ENCODE peak calls at places on chromosome 7, in ten cellular contexts. One of them, this sample, is unnamed. For H3K9me3 and H3K4me1, the result is how much of the 10 kb centered on the place peaks cover.

GRCh38 chr7:106485031-106485551 is 175.9 kb downstream of the CCDC71L start:
- DNase-seq in Peyer's patch: no peak
- DNase-seq in adrenal gland: no peak
- DNase-seq in aorta: no peak
- DNase-seq in A673: peak
- DNase-seq in DND-41: no peak
- DNase-seq in right cardiac atrium: peak
- DNase-seq in colonic mucosa: no peak
- DNase-seq in SK-N-SH: no peak
- DNase-seq in astrocyte: peak
- DNase-seq in this sample: no peak

GRCh38 chr7:115965241-115965640 is 65.3 kb downstream of the TFEC start:
- DNase-seq in Peyer's patch: no peak
- DNase-seq in adrenal gland: no peak
- DNase-seq in aorta: no peak
- DNase-seq in A673: no peak
- DNase-seq in DND-41: no peak
- DNase-seq in right cardiac atrium: no peak
- DNase-seq in colonic mucosa: no peak
- DNase-seq in SK-N-SH: no peak
- DNase-seq in astrocyte: no peak
- DNase-seq in this sample: no peak

GRCh38 chr7:95730493-95731280 is 41.7 kb upstream of the DYNC1I1 start:
- DNase-seq in Peyer's patch: no peak
- DNase-seq in adrenal gland: peak
- DNase-seq in aorta: no peak
- DNase-seq in A673: no peak
- DNase-seq in DND-41: no peak
- DNase-seq in right cardiac atrium: no peak
- DNase-seq in colonic mucosa: no peak
- DNase-seq in SK-N-SH: no peak
- DNase-seq in astrocyte: no peak
- DNase-seq in this sample: no peak

GRCh38 chr7:70700935-70701425 is 431.0 kb upstream of the GALNT17 start:
- DNase-seq in Peyer's patch: no peak
- DNase-seq in adrenal gland: no peak
- DNase-seq in aorta: no peak
- DNase-seq in A673: peak
- DNase-seq in DND-41: peak
- DNase-seq in right cardiac atrium: no peak
- DNase-seq in colonic mucosa: no peak
- DNase-seq in SK-N-SH: no peak
- DNase-seq in astrocyte: no peak
- DNase-seq in this sample: no peak

GRCh38 chr7:80147543-80148376 is 13.1 kb downstream of the GNAI1 start:
- DNase-seq in Peyer's patch: no peak
- DNase-seq in adrenal gland: no peak
- DNase-seq in aorta: no peak
- DNase-seq in A673: peak
- DNase-seq in DND-41: no peak
- DNase-seq in right cardiac atrium: no peak
- DNase-seq in colonic mucosa: no peak
- DNase-seq in SK-N-SH: no peak
- DNase-seq in astrocyte: peak
- DNase-seq in this sample: no peak

GRCh38 chr7:29207469-29207868 is 12.9 kb downstream of the CHN2 start:
- DNase-seq in Peyer's patch: no peak
- DNase-seq in adrenal gland: no peak
- DNase-seq in aorta: no peak
- DNase-seq in A673: peak
- DNase-seq in DND-41: peak
- DNase-seq in right cardiac atrium: no peak
- DNase-seq in colonic mucosa: no peak
- DNase-seq in SK-N-SH: no peak
- DNase-seq in astrocyte: peak
- DNase-seq in this sample: no peak

GRCh38 chr7:96921771-96922170 is 83.6 kb upstream of the DLX6 start:
- DNase-seq in Peyer's patch: no peak
- DNase-seq in adrenal gland: no peak
- DNase-seq in aorta: no peak
- DNase-seq in A673: no peak
- DNase-seq in DND-41: no peak
- DNase-seq in right cardiac atrium: no peak
- DNase-seq in colonic mucosa: no peak
- DNase-seq in SK-N-SH: no peak
- DNase-seq in astrocyte: no peak
- DNase-seq in this sample: no peak

GRCh38 chr7:139691253-139691781 is 86.5 kb downstream of the HIPK2 start:
- DNase-seq in Peyer's patch: peak
- DNase-seq in adrenal gland: peak
- DNase-seq in aorta: no peak
- DNase-seq in A673: no peak
- DNase-seq in DND-41: no peak
- DNase-seq in right cardiac atrium: peak
- DNase-seq in colonic mucosa: peak
- DNase-seq in SK-N-SH: peak
- DNase-seq in astrocyte: no peak
- DNase-seq in this sample: no peak

GRCh38 chr7:135179321-135179925 is 8.9 kb upstream of the CYREN start:
- DNase-seq in Peyer's patch: no peak
- DNase-seq in adrenal gland: no peak
- DNase-seq in aorta: no peak
- DNase-seq in A673: no peak
- DNase-seq in DND-41: no peak
- DNase-seq in right cardiac atrium: no peak
- DNase-seq in colonic mucosa: no peak
- DNase-seq in SK-N-SH: no peak
- DNase-seq in astrocyte: no peak
- DNase-seq in this sample: no peak
- H3K9me3 ChIP-seq in Peyer's patch: under half
- H3K9me3 ChIP-seq in adrenal gland: under half
- H3K9me3 ChIP-seq in aorta: under half
- H3K9me3 ChIP-seq in A673: under half
- H3K9me3 ChIP-seq in DND-41: under half
- H3K9me3 ChIP-seq in right cardiac atrium: under half
- H3K9me3 ChIP-seq in colonic mucosa: under half
- H3K9me3 ChIP-seq in SK-N-SH: under half
- H3K9me3 ChIP-seq in astrocyte: under half
- H3K9me3 ChIP-seq in this sample: under half

GRCh38 chr7:33109758-33110238 is 594 bp upstream of the RP9 start:
- DNase-seq in Peyer's patch: no peak
- DNase-seq in adrenal gland: peak
- DNase-seq in aorta: no peak
- DNase-seq in A673: peak
- DNase-seq in DND-41: no peak
- DNase-seq in right cardiac atrium: no peak
- DNase-seq in colonic mucosa: no peak
- DNase-seq in SK-N-SH: peak
- DNase-seq in astrocyte: no peak
- DNase-seq in this sample: no peak

GRCh38 chr7:33111614-33112013 is 2.4 kb upstream of the RP9 start:
- DNase-seq in Peyer's patch: no peak
- DNase-seq in adrenal gland: no peak
- DNase-seq in aorta: no peak
- DNase-seq in A673: no peak
- DNase-seq in DND-41: no peak
- DNase-seq in right cardiac atrium: no peak
- DNase-seq in colonic mucosa: no peak
- DNase-seq in SK-N-SH: no peak
- DNase-seq in astrocyte: no peak
- DNase-seq in this sample: no peak

GRCh38 chr7:33108931-33109757 is at the start of gene RP9:
- DNase-seq in Peyer's patch: peak
- DNase-seq in adrenal gland: peak
- DNase-seq in aorta: peak
- DNase-seq in A673: peak
- DNase-seq in DND-41: peak
- DNase-seq in right cardiac atrium: peak
- DNase-seq in colonic mucosa: peak
- DNase-seq in SK-N-SH: peak
- DNase-seq in astrocyte: peak
- DNase-seq in this sample: peak

GRCh38 chr7:33107136-33108066 is 1.8 kb downstream of the RP9 start:
- DNase-seq in Peyer's patch: no peak
- DNase-seq in adrenal gland: peak
- DNase-seq in aorta: no peak
- DNase-seq in A673: peak
- DNase-seq in DND-41: peak
- DNase-seq in right cardiac atrium: no peak
- DNase-seq in colonic mucosa: peak
- DNase-seq in SK-N-SH: peak
- DNase-seq in astrocyte: peak
- DNase-seq in this sample: no peak

DNA sequence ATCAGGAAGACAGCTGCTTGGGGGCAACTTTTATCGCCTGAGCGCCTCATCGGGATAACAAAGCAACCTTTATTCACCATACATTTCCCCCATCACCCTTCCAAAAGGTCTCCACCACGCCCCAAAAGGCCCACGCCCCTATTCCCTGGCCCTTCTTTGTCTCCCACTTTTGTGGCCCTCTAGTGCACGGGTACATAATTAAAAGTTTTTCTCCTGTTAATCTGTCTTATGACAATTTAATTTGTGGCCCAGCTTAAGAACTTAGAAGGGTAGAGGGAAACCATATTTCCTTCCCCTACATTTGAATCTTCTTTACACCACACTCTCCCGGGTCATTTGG is 643 bp downstream of the RP9 start:
- DNase-seq in Peyer's patch: no peak
- DNase-seq in adrenal gland: no peak
- DNase-seq in aorta: no peak
- DNase-seq in A673: no peak
- DNase-seq in DND-41: peak
- DNase-seq in right cardiac atrium: no peak
- DNase-seq in colonic mucosa: peak
- DNase-seq in SK-N-SH: peak
- DNase-seq in astrocyte: no peak
- DNase-seq in this sample: no peak
- H3K4me1 ChIP-seq in Peyer's patch: under half
- H3K4me1 ChIP-seq in adrenal gland: under half
- H3K4me1 ChIP-seq in aorta: under half
- H3K4me1 ChIP-seq in A673: under half
- H3K4me1 ChIP-seq in DND-41: under half
- H3K4me1 ChIP-seq in right cardiac atrium: under half
- H3K4me1 ChIP-seq in colonic mucosa: under half
- H3K4me1 ChIP-seq in SK-N-SH: under half
- H3K4me1 ChIP-seq in astrocyte: under half
- H3K4me1 ChIP-seq in this sample: under half

DNA sequence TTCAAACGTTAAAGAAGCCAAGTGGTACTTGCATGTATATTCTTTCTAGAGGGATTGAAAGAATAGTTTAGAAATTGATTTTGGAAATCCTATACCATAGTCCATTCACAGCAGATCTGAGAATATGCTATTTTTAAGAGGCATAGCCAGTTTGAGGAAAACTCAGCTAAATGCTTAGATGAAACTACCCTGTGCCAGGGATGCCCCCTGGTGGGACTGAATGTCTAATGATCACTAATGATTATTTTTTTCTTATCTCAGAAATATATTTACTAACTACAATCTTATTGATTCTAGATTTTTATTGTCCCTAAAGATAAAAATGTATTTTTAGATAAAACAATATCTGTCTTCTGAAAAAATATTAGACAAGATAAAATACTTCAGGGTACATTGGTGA is 844.9 kb upstream of the PHF14 start:
- DNase-seq in Peyer's patch: no peak
- DNase-seq in adrenal gland: peak
- DNase-seq in aorta: no peak
- DNase-seq in A673: no peak
- DNase-seq in DND-41: no peak
- DNase-seq in right cardiac atrium: no peak
- DNase-seq in colonic mucosa: no peak
- DNase-seq in SK-N-SH: peak
- DNase-seq in astrocyte: no peak
- DNase-seq in this sample: no peak
- H3K9me3 ChIP-seq in Peyer's patch: under half
- H3K9me3 ChIP-seq in adrenal gland: under half
- H3K9me3 ChIP-seq in aorta: under half
- H3K9me3 ChIP-seq in A673: under half
- H3K9me3 ChIP-seq in DND-41: under half
- H3K9me3 ChIP-seq in right cardiac atrium: under half
- H3K9me3 ChIP-seq in colonic mucosa: under half
- H3K9me3 ChIP-seq in SK-N-SH: under half
- H3K9me3 ChIP-seq in astrocyte: under half
- H3K9me3 ChIP-seq in this sample: under half

GRCh38 chr7:101857358-101857794 is 40.0 kb downstream of the CUX1 start:
- DNase-seq in Peyer's patch: no peak
- DNase-seq in adrenal gland: no peak
- DNase-seq in aorta: no peak
- DNase-seq in A673: no peak
- DNase-seq in DND-41: no peak
- DNase-seq in right cardiac atrium: no peak
- DNase-seq in colonic mucosa: no peak
- DNase-seq in SK-N-SH: peak
- DNase-seq in astrocyte: no peak
- DNase-seq in this sample: no peak

GRCh38 chr7:101858437-101859385 is 41.3 kb downstream of the CUX1 start:
- DNase-seq in Peyer's patch: no peak
- DNase-seq in adrenal gland: peak
- DNase-seq in aorta: no peak
- DNase-seq in A673: no peak
- DNase-seq in DND-41: no peak
- DNase-seq in right cardiac atrium: no peak
- DNase-seq in colonic mucosa: no peak
- DNase-seq in SK-N-SH: no peak
- DNase-seq in astrocyte: no peak
- DNase-seq in this sample: no peak

GRCh38 chr7:101861223-101861775 is 43.9 kb downstream of the CUX1 start:
- DNase-seq in Peyer's patch: no peak
- DNase-seq in adrenal gland: no peak
- DNase-seq in aorta: no peak
- DNase-seq in A673: no peak
- DNase-seq in DND-41: no peak
- DNase-seq in right cardiac atrium: no peak
- DNase-seq in colonic mucosa: no peak
- DNase-seq in SK-N-SH: no peak
- DNase-seq in astrocyte: no peak
- DNase-seq in this sample: no peak

GRCh38 chr7:101860316-101861222 is 43.1 kb downstream of the CUX1 start:
- DNase-seq in Peyer's patch: no peak
- DNase-seq in adrenal gland: no peak
- DNase-seq in aorta: no peak
- DNase-seq in A673: no peak
- DNase-seq in DND-41: no peak
- DNase-seq in right cardiac atrium: no peak
- DNase-seq in colonic mucosa: no peak
- DNase-seq in SK-N-SH: no peak
- DNase-seq in astrocyte: no peak
- DNase-seq in this sample: no peak

DNA sequence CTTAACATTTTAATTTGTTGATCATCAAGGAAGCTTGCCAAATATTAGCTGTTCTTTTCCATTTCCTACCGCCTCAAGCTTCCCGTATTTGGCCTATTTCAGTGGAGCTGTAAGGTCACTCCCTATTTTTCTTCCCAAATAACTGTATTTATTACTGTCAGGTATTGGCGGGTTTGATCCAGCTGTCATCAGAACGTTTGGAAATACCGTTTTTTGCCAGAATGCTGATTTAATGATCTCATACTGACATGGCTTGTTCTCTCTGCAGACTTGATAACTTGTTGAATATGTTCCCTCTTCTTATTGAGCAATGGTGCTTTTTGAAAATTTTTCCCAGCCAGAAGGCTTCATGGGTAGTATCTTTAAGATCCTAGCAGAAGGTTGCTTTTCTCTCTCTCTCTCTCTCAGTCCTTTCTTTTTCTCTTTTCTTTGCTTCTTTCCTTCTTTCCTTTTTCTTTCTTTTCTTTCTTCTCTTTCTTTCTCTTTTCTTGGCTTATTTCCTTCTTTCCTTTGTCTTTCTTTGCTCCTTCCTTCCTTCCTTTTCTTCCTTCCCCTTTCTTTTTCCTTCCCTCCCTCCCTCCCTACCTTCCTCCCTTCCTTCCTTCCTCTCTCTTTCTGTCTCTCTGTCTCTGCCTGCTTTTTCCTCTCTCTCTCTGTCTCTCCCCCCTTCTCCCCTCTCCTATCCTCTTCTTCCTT is 42.1 kb downstream of the CUX1 start:
- DNase-seq in Peyer's patch: no peak
- DNase-seq in adrenal gland: no peak
- DNase-seq in aorta: no peak
- DNase-seq in A673: no peak
- DNase-seq in DND-41: no peak
- DNase-seq in right cardiac atrium: no peak
- DNase-seq in colonic mucosa: no peak
- DNase-seq in SK-N-SH: no peak
- DNase-seq in astrocyte: no peak
- DNase-seq in this sample: no peak
- H3K4me1 ChIP-seq in Peyer's patch: under half
- H3K4me1 ChIP-seq in adrenal gland: under half
- H3K4me1 ChIP-seq in aorta: under half
- H3K4me1 ChIP-seq in A673: half or more
- H3K4me1 ChIP-seq in DND-41: under half
- H3K4me1 ChIP-seq in right cardiac atrium: under half
- H3K4me1 ChIP-seq in colonic mucosa: under half
- H3K4me1 ChIP-seq in SK-N-SH: under half
- H3K4me1 ChIP-seq in astrocyte: under half
- H3K4me1 ChIP-seq in this sample: under half

This sample was measured in lung.